ENCODE peak calls at places on chromosomes 16 and 17, in seven cellular contexts. One of them, this sample, is unnamed. For H3K36me3, the result is how much of the 10 kb centered on the place peaks cover.

GRCh38 chr16:29656688-29657523 is 6.1 kb upstream of the SPN start:
- DNase-seq in GM12878: no peak
- DNase-seq in PC-9: no peak
- DNase-seq in cardiac muscle cell: no peak
- DNase-seq in H1: no peak
- DNase-seq in spleen: no peak
- DNase-seq in esophagus squamous epithelium: no peak
- DNase-seq in this sample: no peak

GRCh38 chr16:50711040-50711439 is 17.6 kb downstream of the NOD2 start:
- DNase-seq in GM12878: no peak
- DNase-seq in PC-9: no peak
- DNase-seq in cardiac muscle cell: no peak
- DNase-seq in H1: no peak
- DNase-seq in spleen: no peak
- DNase-seq in esophagus squamous epithelium: no peak
- DNase-seq in this sample: no peak

GRCh38 chr16:70751593-70751992 is 49.4 kb downstream of the VAC14 start:
- DNase-seq in GM12878: no peak
- DNase-seq in PC-9: no peak
- DNase-seq in cardiac muscle cell: no peak
- DNase-seq in H1: no peak
- DNase-seq in spleen: peak
- DNase-seq in esophagus squamous epithelium: no peak
- DNase-seq in this sample: no peak

GRCh38 chr17:59964455-59965328 is at the start of gene RNFT1:
- DNase-seq in GM12878: peak
- DNase-seq in PC-9: peak
- DNase-seq in cardiac muscle cell: peak
- DNase-seq in H1: peak
- DNase-seq in spleen: peak
- DNase-seq in esophagus squamous epithelium: peak
- DNase-seq in this sample: peak

GRCh38 chr17:37673386-37673785 is 30.1 kb upstream of the DDX52 start:
- DNase-seq in GM12878: no peak
- DNase-seq in PC-9: no peak
- DNase-seq in cardiac muscle cell: no peak
- DNase-seq in H1: no peak
- DNase-seq in spleen: no peak
- DNase-seq in esophagus squamous epithelium: no peak
- DNase-seq in this sample: no peak

GRCh38 chr16:88491560-88492310 is 38.7 kb downstream of the ZFPM1 start:
- DNase-seq in GM12878: no peak
- DNase-seq in PC-9: no peak
- DNase-seq in cardiac muscle cell: no peak
- DNase-seq in H1: no peak
- DNase-seq in spleen: no peak
- DNase-seq in esophagus squamous epithelium: no peak
- DNase-seq in this sample: no peak

GRCh38 chr17:76337413-76337777 is 16.3 kb downstream of the PRPSAP1 start:
- DNase-seq in GM12878: no peak
- DNase-seq in PC-9: no peak
- DNase-seq in cardiac muscle cell: no peak
- DNase-seq in H1: no peak
- DNase-seq in spleen: no peak
- DNase-seq in esophagus squamous epithelium: no peak
- DNase-seq in this sample: no peak

GRCh38 chr17:43917348-43918025 is 10.2 kb upstream of the MPP2 start:
- DNase-seq in GM12878: no peak
- DNase-seq in PC-9: no peak
- DNase-seq in cardiac muscle cell: peak
- DNase-seq in H1: no peak
- DNase-seq in spleen: peak
- DNase-seq in esophagus squamous epithelium: no peak
- DNase-seq in this sample: peak

GRCh38 chr16:88318091-88318494 is 64.7 kb upstream of the ZNF469 start:
- DNase-seq in GM12878: no peak
- DNase-seq in PC-9: no peak
- DNase-seq in cardiac muscle cell: no peak
- DNase-seq in H1: no peak
- DNase-seq in spleen: no peak
- DNase-seq in esophagus squamous epithelium: no peak
- DNase-seq in this sample: no peak

GRCh38 chr16:78183886-78184553 is 84.6 kb downstream of the WWOX start:
- DNase-seq in GM12878: no peak
- DNase-seq in PC-9: no peak
- DNase-seq in cardiac muscle cell: no peak
- DNase-seq in H1: no peak
- DNase-seq in spleen: no peak
- DNase-seq in esophagus squamous epithelium: no peak
- DNase-seq in this sample: no peak

DNA sequence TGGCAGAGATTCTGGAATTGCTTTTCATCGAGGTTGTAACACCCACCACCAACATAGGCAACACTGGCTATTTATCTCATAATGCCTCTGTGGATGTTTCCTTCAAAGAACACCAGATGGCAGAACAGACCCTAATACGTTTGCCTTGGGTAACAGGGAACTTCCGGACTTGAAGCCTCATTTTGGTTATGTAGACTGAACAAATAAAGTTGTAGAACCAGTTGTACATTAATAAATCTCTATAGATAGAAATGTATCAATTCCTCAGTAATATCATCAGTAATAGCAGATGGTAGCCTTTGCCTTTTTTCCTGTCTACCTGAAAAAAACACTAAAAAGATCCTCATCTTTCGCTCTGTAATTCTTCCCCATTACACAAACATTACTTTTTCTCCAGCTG is 25.9 kb upstream of the APOH start:
- DNase-seq in GM12878: no peak
- DNase-seq in PC-9: peak
- DNase-seq in cardiac muscle cell: peak
- DNase-seq in H1: no peak
- DNase-seq in spleen: no peak
- DNase-seq in esophagus squamous epithelium: no peak
- DNase-seq in this sample: peak
- H3K4me3 ChIP-seq in GM12878: no peak
- H3K4me3 ChIP-seq in PC-9: no peak
- H3K4me3 ChIP-seq in cardiac muscle cell: no peak
- H3K4me3 ChIP-seq in H1: no peak
- H3K4me3 ChIP-seq in spleen: no peak
- H3K4me3 ChIP-seq in esophagus squamous epithelium: no peak
- H3K4me3 ChIP-seq in this sample: no peak

DNA sequence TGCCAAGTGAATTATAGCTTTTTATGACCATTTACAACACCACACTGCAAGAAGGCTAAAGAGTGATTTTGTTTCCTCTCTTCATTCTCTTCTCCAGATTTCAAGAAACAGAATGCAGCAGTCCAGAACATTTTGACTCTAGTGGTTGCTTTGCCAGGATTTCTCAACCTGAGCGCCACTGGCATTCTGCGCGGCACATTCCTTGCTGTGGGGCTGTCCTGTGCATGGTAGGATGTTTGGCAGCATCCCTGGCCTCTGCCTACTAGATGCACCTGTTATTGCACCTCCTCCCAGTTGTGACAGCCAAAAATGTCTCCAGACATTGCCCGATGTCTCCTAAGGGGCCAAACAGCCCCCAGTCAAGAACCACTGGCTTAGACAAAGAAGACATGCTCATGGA is 25.7 kb upstream of the SLC39A11 start:
- DNase-seq in GM12878: no peak
- DNase-seq in PC-9: no peak
- DNase-seq in cardiac muscle cell: no peak
- DNase-seq in H1: no peak
- DNase-seq in spleen: no peak
- DNase-seq in esophagus squamous epithelium: no peak
- DNase-seq in this sample: no peak
- H3K27ac ChIP-seq in GM12878: no peak
- H3K27ac ChIP-seq in PC-9: no peak
- H3K27ac ChIP-seq in cardiac muscle cell: no peak
- H3K27ac ChIP-seq in H1: no peak
- H3K27ac ChIP-seq in spleen: no peak
- H3K27ac ChIP-seq in esophagus squamous epithelium: no peak
- H3K27ac ChIP-seq in this sample: no peak

GRCh38 chr17:39564201-39564828 is 43.4 kb downstream of the NEUROD2 start:
- DNase-seq in GM12878: no peak
- DNase-seq in PC-9: no peak
- DNase-seq in cardiac muscle cell: no peak
- DNase-seq in H1: no peak
- DNase-seq in spleen: no peak
- DNase-seq in esophagus squamous epithelium: no peak
- DNase-seq in this sample: no peak

GRCh38 chr17:39573447-39574298 is 34.0 kb downstream of the NEUROD2 start:
- DNase-seq in GM12878: no peak
- DNase-seq in PC-9: peak
- DNase-seq in cardiac muscle cell: peak
- DNase-seq in H1: no peak
- DNase-seq in spleen: peak
- DNase-seq in esophagus squamous epithelium: no peak
- DNase-seq in this sample: no peak

GRCh38 chr17:39563476-39563875 is 44.2 kb downstream of the NEUROD2 start:
- DNase-seq in GM12878: no peak
- DNase-seq in PC-9: no peak
- DNase-seq in cardiac muscle cell: no peak
- DNase-seq in H1: no peak
- DNase-seq in spleen: no peak
- DNase-seq in esophagus squamous epithelium: no peak
- DNase-seq in this sample: no peak

GRCh38 chr17:39566092-39566491 is 41.6 kb downstream of the NEUROD2 start:
- DNase-seq in GM12878: no peak
- DNase-seq in PC-9: no peak
- DNase-seq in cardiac muscle cell: no peak
- DNase-seq in H1: no peak
- DNase-seq in spleen: no peak
- DNase-seq in esophagus squamous epithelium: no peak
- DNase-seq in this sample: no peak

GRCh38 chr17:39568710-39569109 is 39.0 kb downstream of the NEUROD2 start:
- DNase-seq in GM12878: no peak
- DNase-seq in PC-9: no peak
- DNase-seq in cardiac muscle cell: no peak
- DNase-seq in H1: no peak
- DNase-seq in spleen: no peak
- DNase-seq in esophagus squamous epithelium: no peak
- DNase-seq in this sample: no peak
- H3K36me3 ChIP-seq in GM12878: under half
- H3K36me3 ChIP-seq in PC-9: under half
- H3K36me3 ChIP-seq in cardiac muscle cell: under half
- H3K36me3 ChIP-seq in H1: under half
- H3K36me3 ChIP-seq in spleen: under half
- H3K36me3 ChIP-seq in esophagus squamous epithelium: under half
- H3K36me3 ChIP-seq in this sample: under half

GRCh38 chr17:5078106-5079028 is at the start of gene ZFP3:
- DNase-seq in GM12878: peak
- DNase-seq in PC-9: peak
- DNase-seq in cardiac muscle cell: peak
- DNase-seq in H1: peak
- DNase-seq in spleen: peak
- DNase-seq in esophagus squamous epithelium: peak
- DNase-seq in this sample: peak
- H3K4me3 ChIP-seq in GM12878: peak
- H3K4me3 ChIP-seq in PC-9: peak
- H3K4me3 ChIP-seq in cardiac muscle cell: peak
- H3K4me3 ChIP-seq in H1: peak
- H3K4me3 ChIP-seq in spleen: peak
- H3K4me3 ChIP-seq in esophagus squamous epithelium: peak
- H3K4me3 ChIP-seq in this sample: peak

GRCh38 chr17:40328386-40328766 is 19.4 kb downstream of the RARA start:
- DNase-seq in GM12878: no peak
- DNase-seq in PC-9: no peak
- DNase-seq in cardiac muscle cell: no peak
- DNase-seq in H1: no peak
- DNase-seq in spleen: no peak
- DNase-seq in esophagus squamous epithelium: no peak
- DNase-seq in this sample: no peak
- H3K27ac ChIP-seq in GM12878: peak
- H3K27ac ChIP-seq in PC-9: no peak
- H3K27ac ChIP-seq in cardiac muscle cell: no peak
- H3K27ac ChIP-seq in H1: no peak
- H3K27ac ChIP-seq in spleen: peak
- H3K27ac ChIP-seq in esophagus squamous epithelium: peak
- H3K27ac ChIP-seq in this sample: peak

DNA sequence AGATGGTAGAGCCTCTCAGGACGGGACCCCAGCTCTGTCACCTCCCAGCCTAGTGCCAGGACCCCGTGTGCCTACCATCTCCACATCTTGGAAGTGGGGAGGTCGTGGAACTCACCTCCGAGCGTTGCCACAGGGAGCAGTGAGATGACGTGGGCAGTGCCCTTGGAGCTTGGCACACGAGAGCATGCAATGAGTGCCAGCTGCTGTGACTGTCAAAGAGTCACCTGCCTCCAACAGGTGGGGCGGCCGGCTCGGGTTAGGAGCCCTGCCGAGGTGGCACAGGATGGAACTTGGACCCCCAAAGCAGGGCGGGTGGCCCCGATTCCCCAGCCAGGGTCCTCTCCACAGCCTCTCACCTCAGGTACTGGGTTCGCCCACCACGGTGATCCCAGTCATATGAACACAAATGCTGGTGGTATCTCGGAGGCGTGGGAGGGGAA is 5.5 kb downstream of the VPS4A start:
- DNase-seq in GM12878: no peak
- DNase-seq in PC-9: no peak
- DNase-seq in cardiac muscle cell: no peak
- DNase-seq in H1: no peak
- DNase-seq in spleen: no peak
- DNase-seq in esophagus squamous epithelium: no peak
- DNase-seq in this sample: peak
- H3K36me3 ChIP-seq in GM12878: under half
- H3K36me3 ChIP-seq in PC-9: under half
- H3K36me3 ChIP-seq in cardiac muscle cell: under half
- H3K36me3 ChIP-seq in H1: under half
- H3K36me3 ChIP-seq in spleen: half or more
- H3K36me3 ChIP-seq in esophagus squamous epithelium: half or more
- H3K36me3 ChIP-seq in this sample: half or more

DNA sequence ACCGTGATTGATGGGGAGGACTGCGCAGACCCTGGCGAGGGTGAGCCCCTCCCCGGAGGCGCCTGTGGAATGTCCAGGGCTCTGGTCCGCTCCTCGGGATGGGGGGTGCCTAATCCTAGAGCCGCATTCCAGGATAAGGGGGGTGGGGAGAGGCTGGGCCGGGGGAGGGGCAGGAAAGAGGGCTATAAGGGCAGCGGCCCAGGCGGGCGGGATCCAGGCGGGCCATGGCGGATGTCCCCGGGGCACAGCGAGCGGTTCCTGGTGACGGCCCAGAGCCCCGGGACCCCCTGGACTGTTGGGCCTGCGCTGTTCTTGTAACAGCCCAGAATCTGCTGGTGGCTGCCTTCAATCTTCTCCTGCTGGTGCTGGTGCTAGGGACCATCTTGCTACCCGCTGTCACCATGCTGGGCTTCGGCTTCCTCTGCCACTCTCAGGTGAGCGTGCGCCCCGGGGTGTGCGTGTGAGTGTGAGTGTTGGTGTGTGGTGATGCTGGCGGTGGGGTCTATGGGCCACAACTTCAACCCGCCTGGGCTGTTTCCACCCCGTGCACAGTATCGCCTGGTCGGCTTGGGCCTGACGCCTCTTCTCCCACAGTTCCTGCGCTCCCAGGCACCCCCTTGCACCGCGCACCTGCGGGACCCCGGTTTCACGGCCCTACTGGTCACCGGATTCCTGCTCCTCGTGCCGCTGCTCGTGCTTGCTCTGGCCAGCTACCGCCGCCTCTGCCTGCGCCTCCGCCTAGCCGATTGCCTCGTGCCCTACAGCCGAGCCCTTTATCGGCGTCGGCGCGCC is at the start of gene TMEM88:
- DNase-seq in GM12878: no peak
- DNase-seq in PC-9: no peak
- DNase-seq in cardiac muscle cell: peak
- DNase-seq in H1: no peak
- DNase-seq in spleen: peak
- DNase-seq in esophagus squamous epithelium: no peak
- DNase-seq in this sample: no peak
- H3K4me3 ChIP-seq in GM12878: peak
- H3K4me3 ChIP-seq in PC-9: peak
- H3K4me3 ChIP-seq in cardiac muscle cell: peak
- H3K4me3 ChIP-seq in H1: peak
- H3K4me3 ChIP-seq in spleen: peak
- H3K4me3 ChIP-seq in esophagus squamous epithelium: peak
- H3K4me3 ChIP-seq in this sample: no peak

GRCh38 chr17:82118815-82119380 is 20.9 kb upstream of the FASN start:
- DNase-seq in GM12878: no peak
- DNase-seq in PC-9: no peak
- DNase-seq in cardiac muscle cell: peak
- DNase-seq in H1: no peak
- DNase-seq in spleen: no peak
- DNase-seq in esophagus squamous epithelium: no peak
- DNase-seq in this sample: no peak
- H3K27ac ChIP-seq in GM12878: no peak
- H3K27ac ChIP-seq in PC-9: no peak
- H3K27ac ChIP-seq in cardiac muscle cell: peak
- H3K27ac ChIP-seq in H1: no peak
- H3K27ac ChIP-seq in spleen: no peak
- H3K27ac ChIP-seq in esophagus squamous epithelium: no peak
- H3K27ac ChIP-seq in this sample: no peak